ENCODE peak calls at places on chromosome 9, in ten cellular contexts. One of them, this sample, is unnamed.

GRCh38 chr9:87672586-87672985 is 53.3 kb upstream of the CTSL start:
- DNase-seq in GM12878: no peak
- DNase-seq in cardiac muscle cell: no peak
- DNase-seq in WTC11: no peak
- DNase-seq in H9: peak
- DNase-seq in foreskin fibroblast: no peak
- DNase-seq in choroid plexus epithelial cell: no peak
- DNase-seq in IMR-90: no peak
- DNase-seq in K562: no peak
- DNase-seq in heart left ventricle: no peak
- DNase-seq in this sample: no peak

GRCh38 chr9:109331353-109331752 is 10.5 kb upstream of the EPB41L4B start:
- DNase-seq in GM12878: no peak
- DNase-seq in cardiac muscle cell: no peak
- DNase-seq in WTC11: no peak
- DNase-seq in H9: no peak
- DNase-seq in foreskin fibroblast: no peak
- DNase-seq in choroid plexus epithelial cell: peak
- DNase-seq in IMR-90: no peak
- DNase-seq in K562: no peak
- DNase-seq in heart left ventricle: peak
- DNase-seq in this sample: peak

GRCh38 chr9:27548055-27548741 is 18.6 kb upstream of the MOB3B start:
- DNase-seq in GM12878: no peak
- DNase-seq in cardiac muscle cell: peak
- DNase-seq in WTC11: no peak
- DNase-seq in H9: no peak
- DNase-seq in foreskin fibroblast: no peak
- DNase-seq in choroid plexus epithelial cell: peak
- DNase-seq in IMR-90: peak
- DNase-seq in K562: peak
- DNase-seq in heart left ventricle: no peak
- DNase-seq in this sample: no peak

GRCh38 chr9:94967481-94967880 is 241.0 kb downstream of the AOPEP start:
- DNase-seq in GM12878: no peak
- DNase-seq in cardiac muscle cell: no peak
- DNase-seq in WTC11: no peak
- DNase-seq in H9: no peak
- DNase-seq in foreskin fibroblast: no peak
- DNase-seq in choroid plexus epithelial cell: no peak
- DNase-seq in IMR-90: no peak
- DNase-seq in K562: no peak
- DNase-seq in heart left ventricle: no peak
- DNase-seq in this sample: no peak

GRCh38 chr9:85185486-85186217 is 516.1 kb downstream of the NTRK2 start:
- DNase-seq in GM12878: no peak
- DNase-seq in cardiac muscle cell: no peak
- DNase-seq in WTC11: no peak
- DNase-seq in H9: no peak
- DNase-seq in foreskin fibroblast: no peak
- DNase-seq in choroid plexus epithelial cell: no peak
- DNase-seq in IMR-90: no peak
- DNase-seq in K562: no peak
- DNase-seq in heart left ventricle: no peak
- DNase-seq in this sample: no peak

GRCh38 chr9:121887553-121888437 is 205.3 kb downstream of the TTLL11 start:
- DNase-seq in GM12878: no peak
- DNase-seq in cardiac muscle cell: no peak
- DNase-seq in WTC11: no peak
- DNase-seq in H9: no peak
- DNase-seq in foreskin fibroblast: no peak
- DNase-seq in choroid plexus epithelial cell: peak
- DNase-seq in IMR-90: no peak
- DNase-seq in K562: no peak
- DNase-seq in heart left ventricle: peak
- DNase-seq in this sample: no peak

GRCh38 chr9:6506571-6506970 is 93.6 kb downstream of the UHRF2 start:
- DNase-seq in GM12878: no peak
- DNase-seq in cardiac muscle cell: no peak
- DNase-seq in WTC11: no peak
- DNase-seq in H9: no peak
- DNase-seq in foreskin fibroblast: peak
- DNase-seq in choroid plexus epithelial cell: no peak
- DNase-seq in IMR-90: peak
- DNase-seq in K562: no peak
- DNase-seq in heart left ventricle: no peak
- DNase-seq in this sample: no peak

GRCh38 chr9:135152608-135153337 is 65.3 kb downstream of the OLFM1 start:
- DNase-seq in GM12878: no peak
- DNase-seq in cardiac muscle cell: no peak
- DNase-seq in WTC11: peak
- DNase-seq in H9: peak
- DNase-seq in foreskin fibroblast: no peak
- DNase-seq in choroid plexus epithelial cell: no peak
- DNase-seq in IMR-90: no peak
- DNase-seq in K562: peak
- DNase-seq in heart left ventricle: no peak
- DNase-seq in this sample: no peak

GRCh38 chr9:125638646-125639045 is 68.4 kb downstream of the MAPKAP1 start:
- DNase-seq in GM12878: no peak
- DNase-seq in cardiac muscle cell: no peak
- DNase-seq in WTC11: no peak
- DNase-seq in H9: no peak
- DNase-seq in foreskin fibroblast: no peak
- DNase-seq in choroid plexus epithelial cell: no peak
- DNase-seq in IMR-90: no peak
- DNase-seq in K562: no peak
- DNase-seq in heart left ventricle: no peak
- DNase-seq in this sample: no peak

GRCh38 chr9:125635888-125636287 is 71.1 kb downstream of the MAPKAP1 start:
- DNase-seq in GM12878: no peak
- DNase-seq in cardiac muscle cell: peak
- DNase-seq in WTC11: no peak
- DNase-seq in H9: no peak
- DNase-seq in foreskin fibroblast: no peak
- DNase-seq in choroid plexus epithelial cell: no peak
- DNase-seq in IMR-90: no peak
- DNase-seq in K562: no peak
- DNase-seq in heart left ventricle: no peak
- DNase-seq in this sample: no peak

GRCh38 chr9:125637264-125637663 is 69.7 kb downstream of the MAPKAP1 start:
- DNase-seq in GM12878: no peak
- DNase-seq in cardiac muscle cell: no peak
- DNase-seq in WTC11: no peak
- DNase-seq in H9: no peak
- DNase-seq in foreskin fibroblast: no peak
- DNase-seq in choroid plexus epithelial cell: no peak
- DNase-seq in IMR-90: no peak
- DNase-seq in K562: no peak
- DNase-seq in heart left ventricle: no peak
- DNase-seq in this sample: no peak

GRCh38 chr9:125639057-125639456 is 68.0 kb downstream of the MAPKAP1 start:
- DNase-seq in GM12878: no peak
- DNase-seq in cardiac muscle cell: no peak
- DNase-seq in WTC11: no peak
- DNase-seq in H9: no peak
- DNase-seq in foreskin fibroblast: no peak
- DNase-seq in choroid plexus epithelial cell: no peak
- DNase-seq in IMR-90: no peak
- DNase-seq in K562: no peak
- DNase-seq in heart left ventricle: no peak
- DNase-seq in this sample: no peak

DNA sequence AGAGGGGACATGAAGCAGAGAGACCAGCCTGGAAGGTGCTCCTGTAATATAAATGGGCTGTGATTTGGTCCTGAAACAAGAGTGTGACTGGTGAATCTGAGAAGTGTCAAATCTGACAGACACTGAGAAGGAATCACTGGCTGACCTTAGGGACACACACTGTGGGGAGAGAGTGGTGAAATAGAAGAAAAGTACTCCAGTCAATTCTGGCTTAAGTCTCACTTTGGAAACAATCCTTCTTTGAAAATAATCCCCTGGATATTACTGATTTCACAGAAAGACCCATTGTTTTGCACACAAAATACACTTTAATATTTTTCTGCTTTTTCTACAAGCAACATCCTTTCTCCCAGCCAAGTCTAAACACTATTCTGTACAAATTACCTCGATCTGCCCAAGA is 68.8 kb downstream of the MAPKAP1 start:
- DNase-seq in GM12878: no peak
- DNase-seq in cardiac muscle cell: no peak
- DNase-seq in WTC11: no peak
- DNase-seq in H9: no peak
- DNase-seq in foreskin fibroblast: no peak
- DNase-seq in choroid plexus epithelial cell: no peak
- DNase-seq in IMR-90: no peak
- DNase-seq in K562: no peak
- DNase-seq in heart left ventricle: no peak
- DNase-seq in this sample: no peak
- TF ChIP-seq CTCF in GM12878: no peak
- TF ChIP-seq CTCF in cardiac muscle cell: no peak
- TF ChIP-seq CTCF in WTC11: no peak
- TF ChIP-seq CTCF in H9: no peak
- TF ChIP-seq CTCF in foreskin fibroblast: no peak
- TF ChIP-seq CTCF in choroid plexus epithelial cell: no peak
- TF ChIP-seq CTCF in IMR-90: no peak
- TF ChIP-seq CTCF in K562: no peak
- TF ChIP-seq CTCF in heart left ventricle: no peak
- TF ChIP-seq CTCF in this sample: no peak

DNA sequence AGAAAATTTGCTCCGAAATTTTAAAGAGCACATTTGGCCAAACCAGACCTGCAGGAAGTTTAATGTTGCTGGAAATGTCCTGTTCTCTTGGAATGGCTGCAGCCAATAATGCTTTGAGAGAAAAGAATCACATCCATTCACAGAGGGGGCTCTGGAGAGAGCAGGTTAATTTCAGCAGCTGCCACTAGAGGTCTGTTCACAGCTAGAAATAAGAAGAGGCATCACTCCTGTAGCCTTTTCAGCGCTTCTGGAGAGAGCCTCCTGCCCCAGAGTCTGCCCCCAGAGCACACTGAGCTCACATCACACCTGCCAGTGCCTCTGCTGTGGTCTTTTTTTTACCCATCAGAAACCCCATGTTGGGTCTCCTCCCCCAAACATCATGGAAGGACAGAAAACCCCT is 124.8 kb upstream of the RAD23B start:
- DNase-seq in GM12878: no peak
- DNase-seq in cardiac muscle cell: peak
- DNase-seq in WTC11: peak
- DNase-seq in H9: peak
- DNase-seq in foreskin fibroblast: no peak
- DNase-seq in choroid plexus epithelial cell: peak
- DNase-seq in IMR-90: peak
- DNase-seq in K562: no peak
- DNase-seq in heart left ventricle: no peak
- DNase-seq in this sample: no peak
- TF ChIP-seq CTCF in GM12878: peak
- TF ChIP-seq CTCF in cardiac muscle cell: peak
- TF ChIP-seq CTCF in WTC11: peak
- TF ChIP-seq CTCF in H9: peak
- TF ChIP-seq CTCF in foreskin fibroblast: peak
- TF ChIP-seq CTCF in choroid plexus epithelial cell: peak
- TF ChIP-seq CTCF in IMR-90: peak
- TF ChIP-seq CTCF in K562: peak
- TF ChIP-seq CTCF in heart left ventricle: peak
- TF ChIP-seq CTCF in this sample: peak

GRCh38 chr9:23820731-23821399 is 5.2 kb downstream of the ELAVL2 start:
- DNase-seq in GM12878: no peak
- DNase-seq in cardiac muscle cell: peak
- DNase-seq in WTC11: peak
- DNase-seq in H9: peak
- DNase-seq in foreskin fibroblast: no peak
- DNase-seq in choroid plexus epithelial cell: no peak
- DNase-seq in IMR-90: no peak
- DNase-seq in K562: no peak
- DNase-seq in heart left ventricle: no peak
- DNase-seq in this sample: peak
- TF ChIP-seq CTCF in GM12878: no peak
- TF ChIP-seq CTCF in cardiac muscle cell: no peak
- TF ChIP-seq CTCF in WTC11: no peak
- TF ChIP-seq CTCF in H9: no peak
- TF ChIP-seq CTCF in foreskin fibroblast: no peak
- TF ChIP-seq CTCF in choroid plexus epithelial cell: no peak
- TF ChIP-seq CTCF in IMR-90: no peak
- TF ChIP-seq CTCF in K562: no peak
- TF ChIP-seq CTCF in heart left ventricle: no peak
- TF ChIP-seq CTCF in this sample: peak

GRCh38 chr9:70881321-70881720 is 240.1 kb downstream of the TRPM3 start:
- DNase-seq in GM12878: no peak
- DNase-seq in cardiac muscle cell: no peak
- DNase-seq in WTC11: no peak
- DNase-seq in H9: no peak
- DNase-seq in foreskin fibroblast: no peak
- DNase-seq in choroid plexus epithelial cell: no peak
- DNase-seq in IMR-90: no peak
- DNase-seq in K562: no peak
- DNase-seq in heart left ventricle: no peak
- DNase-seq in this sample: no peak

GRCh38 chr9:70884276-70884675 is 237.1 kb downstream of the TRPM3 start:
- DNase-seq in GM12878: no peak
- DNase-seq in cardiac muscle cell: no peak
- DNase-seq in WTC11: no peak
- DNase-seq in H9: no peak
- DNase-seq in foreskin fibroblast: no peak
- DNase-seq in choroid plexus epithelial cell: no peak
- DNase-seq in IMR-90: no peak
- DNase-seq in K562: no peak
- DNase-seq in heart left ventricle: no peak
- DNase-seq in this sample: no peak

GRCh38 chr9:70880523-70880922 is 240.9 kb downstream of the TRPM3 start:
- DNase-seq in GM12878: no peak
- DNase-seq in cardiac muscle cell: no peak
- DNase-seq in WTC11: no peak
- DNase-seq in H9: no peak
- DNase-seq in foreskin fibroblast: no peak
- DNase-seq in choroid plexus epithelial cell: no peak
- DNase-seq in IMR-90: no peak
- DNase-seq in K562: no peak
- DNase-seq in heart left ventricle: no peak
- DNase-seq in this sample: no peak

GRCh38 chr9:70888471-70888870 is 232.9 kb downstream of the TRPM3 start:
- DNase-seq in GM12878: no peak
- DNase-seq in cardiac muscle cell: no peak
- DNase-seq in WTC11: no peak
- DNase-seq in H9: no peak
- DNase-seq in foreskin fibroblast: no peak
- DNase-seq in choroid plexus epithelial cell: no peak
- DNase-seq in IMR-90: no peak
- DNase-seq in K562: no peak
- DNase-seq in heart left ventricle: no peak
- DNase-seq in this sample: no peak

DNA sequence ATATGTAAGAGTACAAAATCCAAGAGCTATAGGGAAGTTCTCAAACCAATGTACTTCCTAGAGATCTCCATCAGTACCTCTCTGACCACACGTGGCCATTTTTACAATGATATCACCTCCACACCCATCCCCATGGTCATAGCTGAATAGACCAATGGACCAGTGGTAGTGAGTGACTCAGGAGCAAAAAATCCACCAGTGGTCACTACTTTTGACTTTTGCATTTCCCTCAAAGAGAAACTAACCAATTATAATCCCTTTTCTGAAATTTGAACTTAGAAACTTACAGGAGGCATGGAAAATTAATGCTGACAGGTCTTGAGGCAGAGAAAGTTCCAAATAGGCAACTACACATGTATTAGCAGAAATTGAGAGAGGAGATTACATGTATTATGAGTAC is 238.4 kb downstream of the TRPM3 start:
- DNase-seq in GM12878: no peak
- DNase-seq in cardiac muscle cell: no peak
- DNase-seq in WTC11: no peak
- DNase-seq in H9: no peak
- DNase-seq in foreskin fibroblast: peak
- DNase-seq in choroid plexus epithelial cell: peak
- DNase-seq in IMR-90: peak
- DNase-seq in K562: no peak
- DNase-seq in heart left ventricle: no peak
- DNase-seq in this sample: no peak
- TF ChIP-seq CTCF in GM12878: no peak
- TF ChIP-seq CTCF in cardiac muscle cell: no peak
- TF ChIP-seq CTCF in WTC11: no peak
- TF ChIP-seq CTCF in H9: no peak
- TF ChIP-seq CTCF in foreskin fibroblast: no peak
- TF ChIP-seq CTCF in choroid plexus epithelial cell: no peak
- TF ChIP-seq CTCF in IMR-90: no peak
- TF ChIP-seq CTCF in K562: no peak
- TF ChIP-seq CTCF in heart left ventricle: no peak
- TF ChIP-seq CTCF in this sample: no peak

This sample was measured in RWPE2.